ENCODE peak calls at places on chromosomes 6 and 20, in four cellular contexts. X is lower leg skin, Y is GM12864, D is choroid plexus epithelial cell. F is an unnamed sample.

GRCh38 chr20:48983423-48984400 is 62.2 kb downstream of the ARFGEF2 start:
- DNase-seq in D (peak; percentile 79), X (no peak), Y (no peak), F (no peak)

GRCh38 chr6:16769986-16770376 is 8.7 kb upstream of the ATXN1 start:
- DNase-seq in X (no peak), D (peak; percentile 88), Y (no peak), F (no peak)

GRCh38 chr20:4153251-4153650 is 137.9 kb upstream of the RNF24 start:
- DNase-seq in D (no peak), X (no peak), Y (no peak), F (no peak)

GRCh38 chr6:56647172-56647762 is 4.6 kb upstream of the DST start:
- DNase-seq in X (no peak), Y (no peak), D (no peak), F (no peak)

GRCh38 chr6:105430685-105431084 is 27.8 kb upstream of the PREP start:
- DNase-seq in Y (no peak), X (no peak), D (no peak), F (no peak)

GRCh38 chr20:63835031-63835858 is 4.2 kb upstream of the ZBTB46 start:
- DNase-seq in D (peak; percentile 99), X (peak; percentile 95), Y (no peak), F (peak; percentile 84)

GRCh38 chr6:82333781-82334180 is 29.8 kb upstream of the TPBG start:
- DNase-seq in X (no peak), D (no peak), Y (no peak), F (no peak)

GRCh38 chr20:17837179-17837578 is 131.4 kb downstream of the SNX5 start:
- DNase-seq in X (no peak), D (no peak), Y (no peak), F (no peak)

GRCh38 chr6:81171991-81172740 is 580.3 kb downstream of the TENT5A start:
- DNase-seq in D (peak; percentile 85), Y (no peak), X (peak; percentile 82), F (no peak)

DNA sequence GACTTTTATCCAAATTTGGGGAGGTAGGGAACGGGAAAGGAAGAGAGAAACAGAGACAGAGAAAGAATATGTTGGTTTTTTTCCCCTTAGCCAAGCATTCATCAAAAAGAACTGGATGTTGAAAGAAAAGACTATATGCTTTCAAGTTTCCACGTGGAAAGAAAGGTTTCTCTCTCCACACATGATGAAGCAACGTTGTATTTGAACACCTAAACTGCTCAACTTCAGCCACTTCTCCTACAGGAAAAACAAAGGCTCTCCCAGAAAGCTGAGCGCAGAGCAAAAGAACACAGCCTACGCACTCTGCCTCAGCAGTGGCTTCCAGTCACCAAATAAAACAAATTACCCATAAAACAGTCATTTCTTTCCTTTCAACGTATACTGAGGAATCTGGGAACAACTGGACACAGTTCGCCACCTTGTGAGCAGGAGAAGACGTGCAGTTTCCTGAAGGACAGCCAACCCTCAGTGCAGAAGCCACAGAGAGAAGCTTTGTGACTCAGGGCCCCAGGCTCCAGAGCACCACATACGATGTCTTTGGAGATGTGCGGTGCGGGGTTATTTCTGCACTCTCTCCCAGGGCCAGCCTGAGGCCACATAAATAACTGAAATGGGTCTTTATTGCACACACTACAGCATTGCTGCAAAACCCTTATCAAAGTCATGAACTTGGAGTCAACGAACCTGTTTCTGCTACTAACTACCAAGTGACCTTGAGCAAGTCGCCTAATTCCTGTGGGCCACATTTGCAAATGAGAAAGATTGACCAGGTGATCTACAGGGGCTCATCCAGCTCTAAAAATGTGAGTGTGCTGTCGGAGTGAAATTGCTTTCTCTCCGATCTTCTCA is 10.1 kb downstream of the IL17F start:
- DNase-seq in Y (peak; percentile 53), D (peak; percentile 56), X (no peak), F (no peak)
- TF ChIP-seq CTCF in Y (peak; percentile 80), D (peak; percentile 61), X (no peak), F (peak; percentile 70)

DNA sequence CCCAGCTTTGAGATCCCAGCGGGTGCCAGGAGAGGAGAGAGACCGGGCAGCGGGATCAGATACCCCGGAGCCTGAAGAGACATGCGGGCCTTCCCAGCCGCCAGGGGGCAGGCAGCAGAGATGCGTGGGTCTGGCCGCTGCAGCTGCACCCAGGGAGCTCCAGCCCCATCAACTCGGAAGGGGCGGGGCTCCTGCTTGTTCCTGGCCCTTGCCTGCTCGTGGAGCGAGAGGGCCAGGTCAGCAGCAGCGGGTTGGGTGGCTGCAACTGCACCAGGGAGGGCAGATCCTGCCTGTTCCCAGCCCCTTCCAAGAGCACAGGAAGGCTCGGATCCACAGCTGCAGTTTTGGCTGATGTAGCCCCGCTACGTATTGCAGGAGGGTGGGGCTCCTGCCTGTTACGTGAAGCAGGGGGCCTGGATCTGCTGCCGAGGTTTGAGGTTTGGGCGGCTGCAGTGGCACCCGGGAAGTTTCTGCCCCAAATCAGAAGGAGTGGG is 532.8 kb downstream of the RFPL4B start:
- DNase-seq in X (no peak), Y (no peak), D (no peak), F (peak; percentile 47)
- TF ChIP-seq CTCF in X (no peak), Y (no peak), D (no peak), F (no peak)

GRCh38 chr20:16749573-16749972 is 1.4 kb downstream of the OTOR start:
- DNase-seq in D (no peak), Y (no peak), X (no peak), F (no peak)
- TF ChIP-seq CTCF in D (peak; percentile 1), Y (peak; percentile 11), X (no peak), F (no peak)

DNA sequence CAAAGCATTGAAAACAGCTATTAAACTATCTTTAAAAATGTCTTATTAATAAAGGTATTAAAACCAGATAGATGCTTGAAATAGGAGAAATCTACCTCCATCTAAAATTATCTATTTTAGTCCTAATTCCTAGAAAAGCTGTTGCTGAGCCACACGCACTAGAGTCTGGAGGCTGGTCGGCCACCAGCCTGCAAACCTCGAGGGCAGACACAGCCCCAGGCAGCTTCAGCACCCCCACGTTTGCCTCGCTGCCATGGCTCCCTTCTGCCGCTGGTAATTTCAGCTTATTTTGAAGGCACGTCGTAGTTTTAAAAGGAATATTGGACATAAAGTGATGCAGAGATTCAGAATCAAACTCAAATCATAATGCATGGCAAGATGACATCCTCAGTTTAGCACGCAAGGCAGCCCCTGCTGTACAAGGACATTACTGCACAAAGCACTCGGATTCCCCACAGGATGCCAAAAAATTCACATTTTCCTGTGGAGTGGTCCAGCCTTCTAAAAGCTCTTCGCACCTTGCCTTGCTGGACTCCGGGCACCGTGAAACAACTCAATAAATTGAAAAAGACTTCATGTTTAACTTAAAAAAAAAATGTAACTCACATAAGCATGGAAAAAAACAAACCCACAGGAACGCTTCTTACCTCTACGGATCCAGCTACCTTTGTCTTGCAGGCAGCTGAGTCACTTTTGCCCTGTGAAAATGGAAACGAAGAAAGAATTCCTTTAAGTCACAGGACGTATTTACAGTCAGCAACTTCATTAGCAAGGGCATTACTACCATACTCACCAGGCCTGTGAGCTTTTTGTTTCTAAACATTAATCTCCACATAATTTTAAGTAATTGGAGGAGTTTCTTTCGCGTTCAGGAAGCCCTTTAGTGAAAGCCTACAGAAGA is 143.4 kb upstream of the RPS6KA2 start:
- DNase-seq in Y (no peak), X (peak; percentile 25), D (peak; percentile 42), F (no peak)
- TF ChIP-seq CTCF in Y (no peak), X (no peak), D (peak; percentile 63), F (no peak)

GRCh38 chr6:39389372-39389767 is 66.9 kb upstream of the KCNK16 start:
- DNase-seq in X (no peak), D (peak; percentile 58), Y (no peak), F (no peak)
- TF ChIP-seq CTCF in X (no peak), D (peak; percentile 60), Y (peak; percentile 21), F (no peak)

GRCh38 chr20:22815584-22815983 is 219.5 kb upstream of the SSTR4 start:
- DNase-seq in X (peak; percentile 39), Y (no peak), D (no peak), F (no peak)
- TF ChIP-seq CTCF in X (no peak), Y (no peak), D (peak; percentile 37), F (no peak)

GRCh38 chr6:45717715-45718114 is 297.9 kb downstream of the CLIC5 start:
- DNase-seq in D (no peak), Y (no peak), X (no peak), F (no peak)

GRCh38 chr6:45717027-45717426 is 298.6 kb downstream of the CLIC5 start:
- DNase-seq in D (no peak), Y (no peak), X (no peak), F (no peak)

GRCh38 chr6:45721665-45722064 is 294.0 kb downstream of the CLIC5 start:
- DNase-seq in D (no peak), X (no peak), Y (no peak), F (no peak)

GRCh38 chr6:45715508-45715803 is 300.2 kb downstream of the CLIC5 start:
- DNase-seq in Y (no peak), X (no peak), D (no peak), F (no peak)

GRCh38 chr6:45718901-45719300 is 296.8 kb downstream of the CLIC5 start:
- DNase-seq in D (no peak), X (no peak), Y (no peak), F (no peak)
- TF ChIP-seq CTCF in D (no peak), X (no peak), Y (no peak), F (no peak)

GRCh38 chr20:36745927-36746659 is at the start of gene NDRG3:
- DNase-seq in D (peak; percentile 95), Y (peak; percentile 81), X (peak; percentile 98), F (peak; percentile 89)
- TF ChIP-seq CTCF in D (no peak), Y (peak; percentile 16), X (no peak), F (peak; percentile 6)

GRCh38 chr20:43690943-43691598 is 24.2 kb downstream of the MYBL2 start:
- DNase-seq in D (no peak), X (no peak), Y (no peak), F (no peak)

GRCh38 chr20:43689165-43689564 is 22.3 kb downstream of the MYBL2 start:
- DNase-seq in D (no peak), Y (no peak), X (no peak), F (no peak)

GRCh38 chr20:43695571-43695970 is 28.7 kb downstream of the MYBL2 start:
- DNase-seq in D (no peak), Y (no peak), X (no peak), F (no peak)

GRCh38 chr20:43694763-43695162 is 27.8 kb downstream of the MYBL2 start:
- DNase-seq in X (no peak), D (no peak), Y (no peak), F (no peak)

GRCh38 chr20:43691928-43692524 is 25.1 kb downstream of the MYBL2 start:
- DNase-seq in X (no peak), D (peak; percentile 57), Y (peak; percentile 42), F (peak; percentile 57)
- TF ChIP-seq CTCF in X (no peak), D (peak; percentile 83), Y (peak; percentile 83), F (peak; percentile 56)

GRCh38 chr6:36838896-36839818 is at the start of gene CPNE5:
- DNase-seq in X (no peak), D (no peak), Y (no peak), F (peak; percentile 55)

GRCh38 chr6:36837686-36838085 is 1.6 kb downstream of the CPNE5 start:
- DNase-seq in Y (no peak), D (no peak), X (no peak), F (no peak)

GRCh38 chr6:36836771-36837339 is 2.4 kb downstream of the CPNE5 start:
- DNase-seq in Y (no peak), X (no peak), D (no peak), F (no peak)

GRCh38 chr6:36834576-36835293 is 4.5 kb downstream of the CPNE5 start:
- DNase-seq in D (no peak), Y (no peak), X (no peak), F (no peak)

GRCh38 chr6:36836091-36836770 is 3.0 kb downstream of the CPNE5 start:
- DNase-seq in X (no peak), Y (no peak), D (no peak), F (no peak)
- TF ChIP-seq CTCF in X (no peak), Y (peak; percentile 3), D (peak; percentile 2), F (no peak)